ENCODE peak calls at places on chromosomes 2 and 18, in five cellular contexts. J is BJ, Q is mammary epithelial cell, K is psoas muscle, I is IMR-90. V is an unnamed sample. For H3K27me3, the result is how much of the 10 kb centered on the place peaks cover.

GRCh38 chr2:114001936-114002335 is 112.0 kb downstream of the ACTR3 start:
- DNase-seq in I (no peak), K (no peak), J (no peak), Q (no peak), V (no peak)

GRCh38 chr2:45505138-45505537 is 105.9 kb downstream of the SRBD1 start:
- DNase-seq in I (no peak), J (no peak), K (no peak), Q (no peak), V (no peak)

GRCh38 chr2:196277002-196277401 is 105.6 kb upstream of the STK17B start:
- DNase-seq in K (no peak), Q (peak), J (no peak), I (peak), V (no peak)

GRCh38 chr2:175309799-175310198 is 128.3 kb upstream of the ATP5MC3 start:
- DNase-seq in J (no peak), Q (no peak), K (no peak), I (peak), V (peak)

GRCh38 chr2:11698009-11698922 is 28.3 kb upstream of the NTSR2 start:
- DNase-seq in I (peak), K (peak), J (no peak), Q (no peak), V (no peak)

GRCh38 chr2:32553829-32554432 is 73.9 kb upstream of the TTC27 start:
- DNase-seq in Q (peak), I (peak), K (no peak), J (no peak), V (peak)

GRCh38 chr2:106953779-106954178 is 67.8 kb upstream of the ST6GAL2 start:
- DNase-seq in I (no peak), Q (no peak), J (no peak), K (no peak), V (no peak)

GRCh38 chr2:165639504-165639903 is 154.5 kb downstream of the GALNT3 start:
- DNase-seq in I (no peak), K (no peak), J (no peak), Q (no peak), V (no peak)

GRCh38 chr18:74715306-74715705 is 117.6 kb downstream of the ZNF407 start:
- DNase-seq in Q (no peak), K (no peak), J (no peak), I (no peak), V (no peak)

GRCh38 chr2:210072922-210073509 is 70.6 kb downstream of the RPE start:
- DNase-seq in Q (peak), I (peak), J (peak), K (no peak), V (peak)

GRCh38 chr2:97928591-97928990 is 67.2 kb downstream of the TMEM131 start:
- DNase-seq in Q (no peak), I (no peak), K (no peak), J (no peak), V (no peak)

GRCh38 chr2:108139521-108139920 is 100.2 kb upstream of the SULT1C3 start:
- DNase-seq in K (no peak), I (peak), J (no peak), Q (peak), V (no peak)

GRCh38 chr18:34709104-34709503 is 994 bp upstream of the DTNA start:
- DNase-seq in J (peak), Q (peak), K (peak), I (peak), V (no peak)

GRCh38 chr2:221133941-221134340 is 438.2 kb downstream of the EPHA4 start:
- DNase-seq in K (no peak), I (no peak), J (no peak), Q (no peak), V (no peak)

GRCh38 chr2:7256377-7256776 is 339.2 kb downstream of the RNF144A start:
- DNase-seq in J (no peak), I (no peak), Q (no peak), K (no peak), V (no peak)

GRCh38 chr2:223697921-223698645 is 95.9 kb upstream of the SCG2 start:
- DNase-seq in K (no peak), Q (peak), J (no peak), I (peak), V (no peak)

GRCh38 chr2:57842531-57842930 is 204.1 kb upstream of the VRK2 start:
- DNase-seq in I (peak), Q (peak), K (no peak), J (no peak), V (no peak)

GRCh38 chr2:14616342-14616741 is 16.2 kb upstream of the LRATD1 start:
- DNase-seq in Q (no peak), J (no peak), K (no peak), I (no peak), V (no peak)

GRCh38 chr2:80887923-80888322 is 583.4 kb upstream of the LRRTM1 start:
- DNase-seq in K (no peak), I (no peak), J (no peak), Q (no peak), V (no peak)

GRCh38 chr2:224520064-224520463 is 65.1 kb downstream of the CUL3 start:
- DNase-seq in K (no peak), I (peak), Q (peak), J (peak), V (no peak)

GRCh38 chr2:27494284-27494943 is 586 bp downstream of the FNDC4 start:
- DNase-seq in Q (peak), J (no peak), I (peak), K (peak), V (no peak)

GRCh38 chr2:68225119-68225632 is 27.2 kb downstream of the PPP3R1 start:
- DNase-seq in J (no peak), K (no peak), I (peak), Q (peak), V (peak)

GRCh38 chr2:98705333-98705617 is 25.7 kb downstream of the MGAT4A start:
- DNase-seq in I (no peak), Q (no peak), K (no peak), J (no peak), V (no peak)

GRCh38 chr2:55861733-55862132 is 61.8 kb downstream of the EFEMP1 start:
- DNase-seq in J (no peak), K (no peak), Q (peak), I (peak), V (no peak)

GRCh38 chr18:79792096-79792987 is 5.4 kb upstream of the KCNG2 start:
- DNase-seq in I (no peak), K (peak), Q (no peak), J (no peak), V (no peak)
- H3K27me3 ChIP-seq in I (under half), K (under half), Q (under half), J (under half), V (under half)

DNA sequence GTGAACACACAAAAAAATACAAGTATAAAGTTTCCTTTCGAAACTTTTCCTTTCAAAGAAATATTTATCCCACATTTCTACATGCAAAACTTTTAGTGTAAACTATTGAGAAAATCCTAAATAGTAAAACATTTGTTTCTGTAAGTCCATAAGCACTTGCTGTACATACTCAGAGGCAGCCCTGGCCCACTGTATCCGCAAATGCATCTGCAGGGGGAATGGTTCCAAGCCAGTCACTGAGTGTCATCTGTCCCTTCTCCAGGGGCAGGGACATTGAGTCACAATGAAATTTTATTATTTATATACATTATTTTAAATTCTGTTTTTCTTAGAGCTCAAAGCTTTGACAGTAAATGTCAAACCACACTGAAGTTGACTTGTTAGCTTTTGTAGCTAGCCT is 367.1 kb downstream of the MTX2 start:
- DNase-seq in I (no peak), K (no peak), J (no peak), Q (no peak), V (no peak)
- H3K4me3 ChIP-seq in I (no peak), K (peak), J (no peak), Q (no peak), V (no peak)

GRCh38 chr2:72954376-72955187 is 37.3 kb downstream of the EMX1 start:
- DNase-seq in I (no peak), Q (no peak), J (no peak), K (no peak), V (no peak)

GRCh38 chr2:72956050-72956395 is 38.7 kb downstream of the EMX1 start:
- DNase-seq in J (no peak), K (no peak), Q (no peak), I (no peak), V (no peak)

GRCh38 chr2:72955188-72956049 is 38.1 kb downstream of the EMX1 start:
- DNase-seq in I (no peak), Q (no peak), J (no peak), K (peak), V (no peak)

GRCh38 chr2:72958542-72959385 is 41.4 kb downstream of the EMX1 start:
- DNase-seq in I (no peak), Q (no peak), K (peak), J (no peak), V (no peak)

GRCh38 chr2:72956936-72957335 is 39.6 kb downstream of the EMX1 start:
- DNase-seq in Q (no peak), J (no peak), I (no peak), K (no peak), V (no peak)
- H3K27me3 ChIP-seq in Q (under half), J (under half), I (under half), K (under half), V (under half)

GRCh38 chr2:144628566-144628965 is 108.6 kb upstream of the ZEB2 start:
- DNase-seq in Q (no peak), K (no peak), J (no peak), I (no peak), V (no peak)
- H3K4me3 ChIP-seq in Q (no peak), K (no peak), J (no peak), I (no peak), V (no peak)

GRCh38 chr2:156321243-156321904 is 11.1 kb downstream of the NR4A2 start:
- DNase-seq in Q (no peak), I (no peak), J (no peak), K (peak), V (no peak)

GRCh38 chr2:156322103-156322671 is 10.3 kb downstream of the NR4A2 start:
- DNase-seq in Q (no peak), I (no peak), J (no peak), K (peak), V (no peak)

GRCh38 chr2:156323754-156324153 is 8.8 kb downstream of the NR4A2 start:
- DNase-seq in I (no peak), Q (no peak), K (no peak), J (no peak), V (no peak)

GRCh38 chr2:156320491-156320896 is 12.0 kb downstream of the NR4A2 start:
- DNase-seq in I (peak), J (no peak), K (peak), Q (no peak), V (no peak)

DNA sequence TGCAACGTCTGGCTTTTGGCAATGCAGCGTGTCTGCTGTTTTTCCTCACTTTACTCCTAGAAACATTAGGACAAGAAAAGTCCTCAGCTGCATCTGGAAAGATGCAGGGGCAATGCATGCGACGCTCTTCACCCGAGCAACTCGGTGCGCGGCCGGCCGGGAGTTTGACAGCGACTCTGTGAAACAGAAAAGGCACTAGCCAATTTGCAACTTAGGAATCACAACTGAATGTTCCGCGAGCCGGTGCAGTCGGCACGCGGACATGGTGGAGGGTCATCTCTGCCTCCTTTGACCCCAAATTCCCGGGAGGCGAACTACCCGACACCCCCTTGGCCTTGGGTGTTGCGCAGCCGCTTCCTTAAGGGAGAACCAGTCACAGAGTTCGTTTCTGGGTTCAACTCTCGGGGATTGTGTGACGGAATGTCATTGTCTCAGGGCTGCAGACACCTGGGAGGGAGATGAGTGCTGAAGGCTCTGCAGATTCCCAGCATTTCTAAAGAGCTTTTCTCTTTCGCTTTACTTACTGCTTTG is 9.8 kb downstream of the NR4A2 start:
- DNase-seq in I (no peak), K (peak), J (no peak), Q (no peak), V (no peak)
- H3K27me3 ChIP-seq in I (under half), K (under half), J (under half), Q (under half), V (under half)

DNA sequence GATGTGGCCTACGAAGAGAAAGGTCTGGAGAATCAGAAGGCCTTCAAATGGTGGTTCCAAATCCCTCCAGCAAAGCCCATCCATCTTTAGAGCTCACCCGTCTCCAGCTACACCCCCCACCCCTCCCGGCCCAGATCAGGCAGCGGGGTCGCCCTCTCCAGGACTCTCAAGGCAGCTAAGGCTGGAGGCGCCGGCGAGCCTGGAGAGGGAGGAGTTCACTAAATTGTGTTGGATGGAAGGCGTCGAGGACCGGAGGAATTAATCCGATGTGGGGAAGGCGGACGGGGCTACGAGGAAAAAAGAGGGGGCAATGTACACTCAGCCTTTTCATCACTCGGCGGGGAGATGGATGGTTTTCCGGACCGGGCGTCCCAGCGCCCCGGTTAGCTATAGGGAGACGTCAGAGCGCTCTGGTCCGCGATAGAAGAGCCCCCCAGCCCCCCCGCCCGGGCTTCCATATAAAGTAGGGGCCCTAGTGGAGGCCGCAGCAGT is at the start of gene GRP:
- DNase-seq in K (no peak), Q (no peak), J (no peak), I (no peak), V (no peak)
- H3K4me3 ChIP-seq in K (no peak), Q (no peak), J (peak), I (no peak), V (no peak)

V was measured in HAP-1.